ENCODE peak calls at places on chromosomes 2 and 18, in six cellular contexts. C, B, Y, L, N and E are unnamed samples.

GRCh38 chr2:95374451-95374915 is 28.0 kb upstream of the FAHD2A start:
- DNase-seq in N (no peak), B (no peak), C (no peak), L (no peak), Y (no peak), E (no peak)

GRCh38 chr18:56569391-56569790 is 69.0 kb downstream of the TXNL1 start:
- DNase-seq in C (no peak), L (no peak), B (no peak), N (no peak), Y (no peak), E (peak; percentile 13)

GRCh38 chr18:48514786-48515185 is 24.0 kb upstream of the CTIF start:
- DNase-seq in B (no peak), Y (no peak), C (no peak), N (no peak), L (no peak), E (no peak)

GRCh38 chr2:74089816-74090745 is 57.6 kb downstream of the BOLA3 start:
- DNase-seq in N (no peak), Y (no peak), L (no peak), C (no peak), B (no peak), E (no peak)

GRCh38 chr2:240810199-240810598 is 9.8 kb downstream of the KIF1A start:
- DNase-seq in C (peak; percentile 24), Y (no peak), B (peak; percentile 27), N (no peak), L (no peak), E (no peak)

GRCh38 chr18:26579941-26580618 is 31.7 kb upstream of the KCTD1 start:
- DNase-seq in N (no peak), B (peak; percentile 88), L (no peak), C (peak; percentile 15), Y (peak; percentile 3), E (no peak)

GRCh38 chr18:68925268-68925667 is 127.4 kb downstream of the CCDC102B start:
- DNase-seq in N (no peak), B (no peak), L (no peak), C (peak; percentile 13), Y (no peak), E (peak; percentile 12)

GRCh38 chr2:11389551-11390528 is 45.4 kb upstream of the ROCK2 start:
- DNase-seq in Y (peak; percentile 62), B (peak; percentile 99), N (no peak), C (peak; percentile 93), L (no peak), E (no peak)

GRCh38 chr2:195687320-195688086 is 30.5 kb downstream of the SLC39A10 start:
- DNase-seq in C (no peak), N (peak; percentile 30), Y (no peak), B (no peak), L (no peak), E (no peak)

GRCh38 chr2:230868947-230869690 is 4.4 kb downstream of the ITM2C start:
- DNase-seq in N (no peak), L (no peak), Y (no peak), B (no peak), C (no peak), E (peak; percentile 66)

GRCh38 chr2:45707034-45707433 is 55.6 kb downstream of the PRKCE start:
- DNase-seq in Y (no peak), N (no peak), L (no peak), C (no peak), B (no peak), E (no peak)
- TF ChIP-seq MYC in Y (no peak), N (no peak), L (no peak), C (no peak), B (no peak), E (no peak)

GRCh38 chr18:3115430-3116025 is 102.6 kb upstream of the LPIN2 start:
- DNase-seq in L (no peak), B (no peak), Y (no peak), C (no peak), N (no peak), E (no peak)

GRCh38 chr18:3119401-3120323 is 100.1 kb downstream of the MYOM1 start:
- DNase-seq in Y (no peak), B (peak; percentile 65), N (no peak), L (no peak), C (peak; percentile 60), E (peak; percentile 18)

GRCh38 chr18:3118195-3119010 is 101.4 kb downstream of the MYOM1 start:
- DNase-seq in B (no peak), C (peak; percentile 32), L (no peak), Y (no peak), N (no peak), E (no peak)

GRCh38 chr18:3120356-3120755 is 99.4 kb downstream of the MYOM1 start:
- DNase-seq in Y (no peak), C (peak; percentile 57), N (no peak), B (no peak), L (no peak), E (no peak)

GRCh38 chr18:3117493-3118192 is 102.1 kb downstream of the MYOM1 start:
- DNase-seq in Y (no peak), L (no peak), N (no peak), B (peak; percentile 82), C (peak; percentile 95), E (no peak)
- TF ChIP-seq MYC in Y (no peak), L (no peak), N (no peak), B (no peak), C (no peak), E (no peak)

GRCh38 chr2:193537531-193537930 is 1342.8 kb upstream of the TMEFF2 start:
- DNase-seq in B (no peak), N (no peak), L (no peak), Y (no peak), C (no peak), E (no peak)

GRCh38 chr2:193538061-193538460 is 1343.3 kb upstream of the TMEFF2 start:
- DNase-seq in Y (no peak), N (no peak), C (no peak), B (no peak), L (no peak), E (no peak)

GRCh38 chr2:193539188-193539587 is 1344.5 kb upstream of the TMEFF2 start:
- DNase-seq in N (no peak), L (no peak), B (no peak), Y (no peak), C (peak; percentile 6), E (no peak)

DNA sequence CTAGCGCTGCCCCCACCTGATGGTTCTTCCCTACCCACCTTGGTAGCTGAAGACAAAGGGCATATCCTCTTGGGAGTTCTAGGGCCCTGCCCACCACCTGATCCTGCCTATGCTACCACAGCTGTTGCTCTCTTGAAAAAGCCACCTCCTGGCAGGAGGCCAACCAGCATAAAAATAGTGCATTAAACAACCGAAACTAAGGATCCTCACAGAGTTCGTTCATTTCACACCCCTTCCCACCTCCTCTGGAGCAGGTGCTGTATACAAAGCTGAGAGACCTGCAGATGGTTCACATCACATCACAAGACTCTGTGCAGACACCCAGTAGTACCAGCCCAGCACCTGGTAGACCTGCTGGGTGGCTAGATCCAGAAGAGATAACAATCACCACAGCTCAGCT is 1348.0 kb upstream of the TMEFF2 start:
- DNase-seq in L (no peak), Y (no peak), B (no peak), N (no peak), C (no peak), E (no peak)
- TF ChIP-seq MYC in L (no peak), Y (no peak), B (no peak), N (no peak), C (no peak), E (no peak)

GRCh38 chr2:218698885-218699284 is 11.8 kb upstream of the TTLL4 start:
- DNase-seq in B (no peak), C (no peak), Y (no peak), L (no peak), N (no peak), E (no peak)

GRCh38 chr2:218691234-218691633 is 19.3 kb downstream of the STK36 start:
- DNase-seq in Y (no peak), N (no peak), L (no peak), C (no peak), B (no peak), E (no peak)

DNA sequence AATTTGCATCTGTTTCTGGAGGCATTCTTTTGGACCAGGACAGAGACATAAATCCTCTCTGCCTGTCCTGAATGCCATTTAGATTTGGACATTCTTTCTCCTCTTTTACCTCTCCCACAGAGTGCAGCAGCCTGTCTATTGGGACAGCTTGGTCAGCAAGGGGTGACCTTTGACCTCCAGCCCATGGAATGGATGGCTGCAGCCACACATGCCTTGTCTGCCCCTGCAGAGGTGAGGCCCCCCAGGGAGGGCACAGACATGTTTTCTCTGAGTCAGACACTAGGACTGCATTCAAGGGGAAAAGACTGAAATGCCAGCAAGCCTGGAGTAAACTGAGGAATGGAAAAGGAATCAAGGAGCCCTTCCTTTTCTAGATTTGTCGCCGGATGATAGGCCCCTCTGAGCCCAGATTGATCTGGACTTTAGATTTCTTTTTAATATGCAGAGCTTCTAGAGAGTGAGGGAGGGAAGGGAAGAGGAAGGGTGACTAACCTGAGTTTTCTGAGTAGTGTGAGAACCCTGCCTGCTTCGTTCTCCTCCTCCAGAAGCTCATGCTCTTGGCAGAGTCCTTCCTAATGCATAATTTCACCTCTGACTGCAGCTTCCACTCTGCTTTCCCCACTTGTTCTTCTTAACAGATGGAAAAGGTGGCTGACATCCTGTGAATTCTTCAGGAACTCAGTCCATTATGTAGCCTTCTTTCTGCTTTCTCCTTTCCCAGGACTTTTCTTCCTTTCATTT is 16.1 kb upstream of the TTLL4 start:
- DNase-seq in B (no peak), L (no peak), C (no peak), Y (no peak), N (no peak), E (no peak)
- TF ChIP-seq MYC in B (no peak), L (no peak), C (no peak), Y (no peak), N (no peak), E (no peak)

GRCh38 chr2:205197468-205198129 is 484.7 kb upstream of the NRP2 start:
- DNase-seq in L (no peak), B (no peak), Y (no peak), N (no peak), C (no peak), E (no peak)
- TF ChIP-seq MYC in L (no peak), B (no peak), Y (no peak), N (no peak), C (no peak), E (no peak)

GRCh38 chr2:42297322-42297936 is 63.6 kb downstream of the COX7A2L start:
- DNase-seq in N (no peak), B (no peak), C (no peak), Y (peak; percentile 52), L (no peak), E (peak; percentile 70)
- TF ChIP-seq MYC in N (no peak), B (no peak), C (no peak), Y (no peak), L (no peak), E (peak; percentile 41)

DNA sequence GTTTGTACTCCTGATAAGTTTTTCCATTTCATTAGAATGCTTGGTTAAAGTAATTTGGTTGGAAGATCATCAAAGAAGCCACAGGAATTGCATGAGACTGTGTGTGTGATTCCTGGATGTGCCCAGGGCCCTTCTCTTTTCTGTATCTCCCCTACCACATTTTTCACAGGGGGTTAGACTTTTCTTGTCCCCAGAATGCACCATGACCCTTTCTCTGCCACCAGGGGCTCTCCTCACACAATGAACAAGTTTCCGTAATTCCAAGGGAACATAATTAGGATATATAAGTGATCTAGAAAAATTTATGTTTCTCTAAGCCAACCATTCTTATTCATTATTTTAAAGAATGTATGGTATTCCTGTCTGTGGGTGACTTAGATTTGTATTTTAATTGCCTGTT is 291.8 kb downstream of the NEDD4L start:
- DNase-seq in B (no peak), N (no peak), Y (no peak), C (no peak), L (no peak), E (no peak)
- TF ChIP-seq MYC in B (no peak), N (no peak), Y (no peak), C (no peak), L (no peak), E (no peak)